ENCODE peak calls at places on chromosomes 5 and 9, in seven cellular contexts. L is fibroblast of lung, Q is fibroblast of villous mesenchyme, X is AG04450, D is astrocyte of the spinal cord, A is tibial nerve, B is SJSA1. O is an unnamed sample.

GRCh38 chr5:142472306-142472951 is 147.6 kb upstream of the SPRY4 start:
- DNase-seq in B (peak; percentile 86), A (no peak), Q (peak; percentile 67), X (peak; percentile 63), L (peak; percentile 95), D (peak; percentile 86), O (peak; percentile 71)

GRCh38 chr5:7565559-7565958 is 169.6 kb downstream of the ADCY2 start:
- DNase-seq in L (no peak), Q (no peak), X (no peak), D (no peak), B (no peak), A (no peak), O (no peak)

GRCh38 chr5:72242796-72243475 is 77.1 kb downstream of the MRPS27 start:
- DNase-seq in B (peak; percentile 56), D (peak; percentile 77), A (no peak), X (no peak), L (peak; percentile 84), Q (no peak), O (no peak)

GRCh38 chr5:64330728-64331231 is 165.1 kb downstream of the RNF180 start:
- DNase-seq in B (no peak), A (no peak), L (no peak), X (no peak), D (no peak), Q (no peak), O (peak; percentile 25)

GRCh38 chr5:887947-888640 is 4.5 kb downstream of the BRD9 start:
- DNase-seq in Q (peak; percentile 11), L (no peak), X (no peak), B (no peak), A (no peak), D (no peak), O (peak; percentile 48)

GRCh38 chr9:72271617-72272478 is 93.2 kb downstream of the ZFAND5 start:
- DNase-seq in Q (peak; percentile 57), D (peak; percentile 50), L (peak; percentile 29), X (peak; percentile 7), A (no peak), B (peak; percentile 52), O (no peak)

GRCh38 chr9:108080285-108080684 is 590.7 kb upstream of the KLF4 start:
- DNase-seq in A (no peak), X (no peak), D (no peak), B (no peak), L (no peak), Q (no peak), O (no peak)

GRCh38 chr9:114289571-114290481 is 33.1 kb upstream of the ORM1 start:
- DNase-seq in B (peak; percentile 36), D (no peak), Q (no peak), X (no peak), A (peak; percentile 7), L (no peak), O (no peak)

GRCh38 chr9:14347408-14348224 is 33.7 kb upstream of the NFIB start:
- DNase-seq in Q (peak; percentile 9), A (no peak), D (peak; percentile 50), X (no peak), B (no peak), L (peak; percentile 49), O (no peak)

GRCh38 chr5:150560401-150561191 is 52.7 kb downstream of the NDST1 start:
- DNase-seq in B (peak; percentile 95), A (peak; percentile 91), D (peak; percentile 83), L (peak; percentile 61), X (peak; percentile 67), Q (peak; percentile 85), O (no peak)

DNA sequence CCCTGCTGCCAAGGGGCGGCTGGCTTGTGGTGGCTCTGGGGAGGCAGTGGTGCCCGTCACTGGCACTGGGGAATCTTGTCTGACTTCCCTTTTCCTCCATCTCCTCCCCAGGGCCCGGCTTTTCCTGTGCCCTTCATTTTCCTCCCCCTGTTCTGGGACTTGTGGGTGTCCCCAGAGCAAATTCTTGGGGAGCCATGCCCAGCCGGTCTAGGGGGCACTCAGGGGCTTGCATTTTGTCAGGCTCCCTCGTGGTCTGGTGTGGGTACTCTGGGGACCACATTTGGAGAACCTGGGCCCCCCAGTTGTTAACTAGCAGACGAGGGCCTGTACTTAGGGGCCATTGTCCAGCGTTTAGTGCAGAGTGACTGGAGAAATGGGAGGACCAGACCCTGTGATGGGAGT is 105.2 kb upstream of the IER5L start:
- DNase-seq in A (peak; percentile 5), L (no peak), Q (no peak), D (no peak), B (no peak), X (no peak), O (no peak)
- H3K4me3 ChIP-seq in A (peak overlapping the region; percentile 22), L (no peak overlapping the region), Q (no peak overlapping the region), D (no peak overlapping the region), B (no peak overlapping the region), X (no peak overlapping the region), O (no peak overlapping the region)

GRCh38 chr5:160312139-160312959 is at the start of gene CCNJL:
- DNase-seq in A (no peak), B (peak; percentile 82), D (peak; percentile 55), L (peak; percentile 53), X (no peak), Q (peak; percentile 48), O (no peak)

GRCh38 chr5:160312960-160313734 is 783 bp upstream of the CCNJL start:
- DNase-seq in X (no peak), D (peak; percentile 17), Q (no peak), A (no peak), L (no peak), B (no peak), O (no peak)

GRCh38 chr5:160311491-160312138 is 749 bp downstream of the CCNJL start:
- DNase-seq in Q (no peak), D (peak; percentile 10), B (no peak), X (no peak), L (peak; percentile 11), A (no peak), O (no peak)

GRCh38 chr5:160310910-160311295 is 1.5 kb downstream of the CCNJL start:
- DNase-seq in D (no peak), L (no peak), X (no peak), Q (no peak), B (no peak), A (no peak), O (no peak)

DNA sequence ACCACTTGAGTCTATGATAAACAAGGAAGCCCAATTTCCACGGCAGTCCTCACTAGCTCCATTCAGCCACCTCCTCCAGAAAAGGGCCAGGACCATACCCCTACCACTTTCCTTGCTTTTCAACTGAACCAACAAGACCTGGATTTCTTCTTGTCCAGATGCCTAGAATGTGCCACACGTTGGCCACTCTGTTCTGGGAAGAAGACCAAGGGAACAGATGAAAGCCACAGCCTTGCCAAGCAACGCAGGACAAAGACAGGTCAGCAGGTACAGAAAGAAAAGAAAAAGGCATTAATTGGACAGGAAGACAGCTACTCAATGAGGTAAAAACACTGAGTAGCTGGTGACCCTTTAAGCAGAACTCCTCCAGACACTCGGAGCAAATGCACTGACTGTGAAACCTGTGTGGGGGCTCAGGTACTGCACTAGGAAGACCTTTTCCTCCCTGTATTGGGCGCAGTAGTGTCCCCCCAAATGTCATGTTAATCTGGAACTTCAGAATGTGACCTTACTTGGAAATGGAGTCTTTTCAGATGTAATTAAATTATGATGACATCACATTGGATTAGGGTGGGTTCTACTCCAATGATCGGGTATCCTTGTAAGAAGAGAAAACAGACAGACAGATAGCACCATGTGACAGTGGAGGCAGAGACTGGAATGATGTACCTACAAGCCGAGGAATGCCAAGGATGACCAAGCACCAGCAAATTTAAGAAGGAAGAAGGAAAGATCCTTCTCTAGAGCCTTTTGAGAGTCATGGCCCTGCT is 2.0 kb downstream of the CCNJL start:
- DNase-seq in D (no peak), A (no peak), B (no peak), X (no peak), Q (no peak), L (no peak), O (no peak)
- H3K4me3 ChIP-seq in D (no peak overlapping the region), A (no peak overlapping the region), B (no peak overlapping the region), X (no peak overlapping the region), Q (no peak overlapping the region), L (no peak overlapping the region), O (no peak overlapping the region)

GRCh38 chr5:159459132-159459627 is 128.9 kb upstream of the IL12B start:
- DNase-seq in B (peak; percentile 32), A (no peak), X (no peak), D (no peak), L (no peak), Q (no peak), O (no peak)

GRCh38 chr5:159456722-159457462 is 126.6 kb upstream of the IL12B start:
- DNase-seq in A (no peak), L (peak; percentile 69), D (peak; percentile 52), X (no peak), Q (no peak), B (peak; percentile 69), O (no peak)

GRCh38 chr5:159463590-159464321 is 133.5 kb upstream of the IL12B start:
- DNase-seq in L (peak; percentile 54), D (peak; percentile 28), B (peak; percentile 67), A (no peak), Q (peak; percentile 42), X (no peak), O (no peak)

GRCh38 chr5:159458217-159458711 is 128.0 kb upstream of the IL12B start:
- DNase-seq in L (no peak), Q (no peak), X (no peak), B (peak; percentile 22), D (no peak), A (no peak), O (no peak)

DNA sequence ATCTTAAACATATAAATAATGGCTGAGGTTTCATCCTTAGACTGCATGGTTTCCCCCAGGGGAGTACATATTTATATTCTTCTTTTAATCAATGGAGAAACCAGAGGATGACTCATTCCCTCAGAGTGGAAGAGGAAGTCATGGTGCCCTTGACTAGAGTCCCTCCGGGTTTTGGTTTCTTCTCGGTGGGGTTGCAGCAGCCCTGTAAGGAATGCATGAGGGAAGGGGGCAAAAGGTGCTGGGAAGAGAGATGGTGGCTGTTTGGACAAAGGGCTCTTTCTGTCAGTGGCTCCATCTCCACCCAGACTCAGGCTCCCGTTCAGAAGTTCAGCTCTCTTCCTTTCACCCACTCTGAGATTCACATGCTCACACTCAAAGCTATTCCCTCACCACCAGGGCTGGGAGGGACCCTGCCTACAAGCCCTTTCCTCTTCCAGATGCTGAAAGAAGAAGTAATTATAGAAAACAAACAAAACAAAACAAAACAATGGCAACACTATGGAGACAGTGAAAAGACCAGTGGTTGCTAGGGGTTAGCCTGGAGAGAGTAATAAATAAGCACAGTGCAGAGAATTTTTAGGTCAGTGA is 129.8 kb upstream of the IL12B start:
- DNase-seq in Q (no peak), A (no peak), X (no peak), B (peak; percentile 63), L (peak; percentile 27), D (peak; percentile 79), O (peak; percentile 40)
- H3K4me3 ChIP-seq in Q (no peak overlapping the region), A (no peak overlapping the region), X (no peak overlapping the region), B (no peak overlapping the region), L (no peak overlapping the region), D (no peak overlapping the region), O (no peak overlapping the region)

GRCh38 chr5:162654661-162655406 is 587.3 kb downstream of the GABRG2 start:
- DNase-seq in B (no peak), L (no peak), Q (no peak), X (no peak), D (no peak), A (no peak), O (no peak)

GRCh38 chr5:162657076-162657475 is 589.5 kb downstream of the GABRG2 start:
- DNase-seq in A (no peak), B (no peak), X (no peak), L (no peak), D (no peak), Q (no peak), O (no peak)
- H3K4me3 ChIP-seq in A (no peak overlapping the region), B (no peak overlapping the region), X (no peak overlapping the region), L (no peak overlapping the region), D (no peak overlapping the region), Q (no peak overlapping the region), O (no peak overlapping the region)